ENCODE peak calls at places on chromosomes 1 and 21, in six cellular contexts. Z is NCI-H82, P is HL-60, D is LoVo, R is GM20000, G is activated T-helper 1 cell treated with Interleukin-2 at 50 U/mL for 16 hours. W is an unnamed sample.

GRCh38 chr1:29201595-29202051 is 19.9 kb upstream of the SRSF4 start:
- DNase-seq in Z (no peak), P (peak; percentile 66), D (no peak), R (no peak), G (no peak), W (no peak)

GRCh38 chr1:106517218-106517617 is 539.3 kb upstream of the PRMT6 start:
- DNase-seq in Z (no peak), P (no peak), D (no peak), R (no peak), G (no peak), W (no peak)

GRCh38 chr21:36987845-36988244 is 18.7 kb upstream of the RIPPLY3 start:
- DNase-seq in Z (no peak), P (no peak), D (no peak), R (no peak), G (no peak), W (no peak)

GRCh38 chr1:21818661-21819060 is 6.6 kb downstream of the LDLRAD2 start:
- DNase-seq in Z (peak; percentile 70), P (peak; percentile 36), D (peak; percentile 44), R (peak; percentile 89), G (no peak), W (peak; percentile 10)

GRCh38 chr1:54218883-54219687 is 19.1 kb downstream of the MRPL37 start:
- DNase-seq in Z (peak; percentile 41), P (no peak), D (no peak), R (no peak), G (no peak), W (no peak)

GRCh38 chr1:223429313-223429731 is 36.1 kb downstream of the CCDC185 start:
- DNase-seq in Z (no peak), P (no peak), D (no peak), R (no peak), G (no peak), W (no peak)

GRCh38 chr1:24048205-24048869 is 63.6 kb downstream of the MYOM3 start:
- DNase-seq in Z (no peak), P (no peak), D (peak; percentile 39), R (no peak), G (no peak), W (no peak)

GRCh38 chr1:158329807-158330206 is 1.5 kb downstream of the CD1B start:
- DNase-seq in Z (peak; percentile 5), P (peak; percentile 34), D (no peak), R (peak; percentile 45), G (no peak), W (no peak)

GRCh38 chr21:33261635-33262034 is 4.5 kb upstream of the IL10RB start:
- DNase-seq in Z (no peak), P (peak; percentile 94), D (no peak), R (no peak), G (no peak), W (no peak)

GRCh38 chr1:184555665-184556641 is 169.1 kb downstream of the C1orf21 start:
- DNase-seq in Z (peak; percentile 74), P (no peak), D (no peak), R (no peak), G (no peak), W (no peak)

GRCh38 chr1:89873757-89874156 is 52.9 kb downstream of the LRRC8D start:
- DNase-seq in Z (peak; percentile 26), P (no peak), D (no peak), R (no peak), G (no peak), W (no peak)

W was measured in activated T-helper 9 cell treated with anti-CD3 and anti-CD28 coated beads, Interleukin-2, amount 50 U/mL, for 16 hours.